ENCODE peak calls at places on chromosomes 13 and 19, in seven cellular contexts. One of them, this sample, is unnamed.

GRCh38 chr19:6108721-6109633 is 1.3 kb downstream of the RFX2 start:
- DNase-seq in K562: peak; percentile 73
- DNase-seq in endothelial cell of umbilical vein: peak; percentile 72
- DNase-seq in Panc1: no peak
- DNase-seq in breast epithelium: peak; percentile 68
- DNase-seq in HCT116: no peak
- DNase-seq in stomach: peak; percentile 32
- DNase-seq in this sample: no peak

GRCh38 chr19:43575156-43575950 is at the start of the genes PINLYP and XRCC1:
- DNase-seq in K562: peak; percentile 99
- DNase-seq in endothelial cell of umbilical vein: peak; percentile 99
- DNase-seq in Panc1: peak; percentile 81
- DNase-seq in breast epithelium: peak; percentile 98
- DNase-seq in HCT116: peak; percentile 98
- DNase-seq in stomach: peak; percentile 98
- DNase-seq in this sample: peak; percentile 88

GRCh38 chr13:111215081-111216047 is 100.3 kb downstream of the ARHGEF7 start:
- DNase-seq in K562: no peak
- DNase-seq in endothelial cell of umbilical vein: no peak
- DNase-seq in Panc1: no peak
- DNase-seq in breast epithelium: no peak
- DNase-seq in HCT116: no peak
- DNase-seq in stomach: no peak
- DNase-seq in this sample: no peak

GRCh38 chr13:71254384-71254783 is 612.6 kb downstream of the DACH1 start:
- DNase-seq in K562: no peak
- DNase-seq in endothelial cell of umbilical vein: no peak
- DNase-seq in Panc1: no peak
- DNase-seq in breast epithelium: no peak
- DNase-seq in HCT116: no peak
- DNase-seq in stomach: no peak
- DNase-seq in this sample: no peak

GRCh38 chr13:28718186-28718537 is 608 bp downstream of the SLC46A3 start:
- DNase-seq in K562: no peak
- DNase-seq in endothelial cell of umbilical vein: peak; percentile 55
- DNase-seq in Panc1: no peak
- DNase-seq in breast epithelium: no peak
- DNase-seq in HCT116: no peak
- DNase-seq in stomach: no peak
- DNase-seq in this sample: no peak

GRCh38 chr13:43469791-43470190 is 317.0 kb downstream of the ENOX1 start:
- DNase-seq in K562: no peak
- DNase-seq in endothelial cell of umbilical vein: no peak
- DNase-seq in Panc1: no peak
- DNase-seq in breast epithelium: no peak
- DNase-seq in HCT116: no peak
- DNase-seq in stomach: no peak
- DNase-seq in this sample: no peak

GRCh38 chr19:7982651-7983099 is 22.8 kb downstream of the ELAVL1 start:
- DNase-seq in K562: no peak
- DNase-seq in endothelial cell of umbilical vein: no peak
- DNase-seq in Panc1: no peak
- DNase-seq in breast epithelium: no peak
- DNase-seq in HCT116: no peak
- DNase-seq in stomach: no peak
- DNase-seq in this sample: no peak

GRCh38 chr13:112510002-112510780 is 77.8 kb downstream of the TUBGCP3 start:
- DNase-seq in K562: peak; percentile 29
- DNase-seq in endothelial cell of umbilical vein: peak; percentile 53
- DNase-seq in Panc1: no peak
- DNase-seq in breast epithelium: no peak
- DNase-seq in HCT116: peak; percentile 53
- DNase-seq in stomach: no peak
- DNase-seq in this sample: no peak

GRCh38 chr19:1942078-1942933 is 1.3 kb downstream of the CSNK1G2 start:
- DNase-seq in K562: peak; percentile 86
- DNase-seq in endothelial cell of umbilical vein: peak; percentile 81
- DNase-seq in Panc1: no peak
- DNase-seq in breast epithelium: peak; percentile 76
- DNase-seq in HCT116: no peak
- DNase-seq in stomach: peak; percentile 75
- DNase-seq in this sample: no peak

GRCh38 chr13:92196566-92197256 is 798.3 kb downstream of the GPC5 start:
- DNase-seq in K562: no peak
- DNase-seq in endothelial cell of umbilical vein: no peak
- DNase-seq in Panc1: no peak
- DNase-seq in breast epithelium: no peak
- DNase-seq in HCT116: no peak
- DNase-seq in stomach: no peak
- DNase-seq in this sample: no peak

GRCh38 chr19:16441661-16442071 is 30.1 kb downstream of the EPS15L1 start:
- DNase-seq in K562: peak; percentile 54
- DNase-seq in endothelial cell of umbilical vein: peak; percentile 38
- DNase-seq in Panc1: no peak
- DNase-seq in breast epithelium: no peak
- DNase-seq in HCT116: no peak
- DNase-seq in stomach: no peak
- DNase-seq in this sample: no peak

GRCh38 chr13:103291226-103291625 is 225.0 kb upstream of the SLC10A2 start:
- DNase-seq in K562: no peak
- DNase-seq in endothelial cell of umbilical vein: no peak
- DNase-seq in Panc1: no peak
- DNase-seq in breast epithelium: no peak
- DNase-seq in HCT116: no peak
- DNase-seq in stomach: no peak
- DNase-seq in this sample: no peak

GRCh38 chr19:2529473-2529918 is 53.6 kb downstream of the GADD45B start:
- DNase-seq in K562: peak; percentile 46
- DNase-seq in endothelial cell of umbilical vein: peak; percentile 75
- DNase-seq in Panc1: peak; percentile 87
- DNase-seq in breast epithelium: peak; percentile 68
- DNase-seq in HCT116: peak; percentile 97
- DNase-seq in stomach: no peak
- DNase-seq in this sample: no peak

GRCh38 chr13:48571121-48571901 is 38.4 kb upstream of the RCBTB2 start:
- DNase-seq in K562: no peak
- DNase-seq in endothelial cell of umbilical vein: peak; percentile 45
- DNase-seq in Panc1: no peak
- DNase-seq in breast epithelium: no peak
- DNase-seq in HCT116: no peak
- DNase-seq in stomach: no peak
- DNase-seq in this sample: no peak

GRCh38 chr13:49219647-49220034 is 497 bp upstream of the MLNR start:
- DNase-seq in K562: no peak
- DNase-seq in endothelial cell of umbilical vein: peak; percentile 15
- DNase-seq in Panc1: no peak
- DNase-seq in breast epithelium: no peak
- DNase-seq in HCT116: no peak
- DNase-seq in stomach: no peak
- DNase-seq in this sample: no peak

GRCh38 chr13:108705031-108705430 is 75.6 kb downstream of the MYO16 start:
- DNase-seq in K562: no peak
- DNase-seq in endothelial cell of umbilical vein: no peak
- DNase-seq in Panc1: no peak
- DNase-seq in breast epithelium: no peak
- DNase-seq in HCT116: no peak
- DNase-seq in stomach: no peak
- DNase-seq in this sample: no peak

GRCh38 chr13:99075268-99076191 is 97.7 kb upstream of the DOCK9 start:
- DNase-seq in K562: no peak
- DNase-seq in endothelial cell of umbilical vein: no peak
- DNase-seq in Panc1: no peak
- DNase-seq in breast epithelium: no peak
- DNase-seq in HCT116: no peak
- DNase-seq in stomach: no peak
- DNase-seq in this sample: no peak

GRCh38 chr19:45809643-45810159 is 5.4 kb downstream of the RSPH6A start:
- DNase-seq in K562: peak; percentile 71
- DNase-seq in endothelial cell of umbilical vein: peak; percentile 70
- DNase-seq in Panc1: no peak
- DNase-seq in breast epithelium: no peak
- DNase-seq in HCT116: no peak
- DNase-seq in stomach: no peak
- DNase-seq in this sample: no peak

GRCh38 chr19:9456018-9456689 is 20.8 kb upstream of the ZNF266 start:
- DNase-seq in K562: no peak
- DNase-seq in endothelial cell of umbilical vein: no peak
- DNase-seq in Panc1: no peak
- DNase-seq in breast epithelium: no peak
- DNase-seq in HCT116: no peak
- DNase-seq in stomach: no peak
- DNase-seq in this sample: no peak

GRCh38 chr19:9467161-9467560 is 31.3 kb downstream of the ZNF560 start:
- DNase-seq in K562: no peak
- DNase-seq in endothelial cell of umbilical vein: no peak
- DNase-seq in Panc1: no peak
- DNase-seq in breast epithelium: no peak
- DNase-seq in HCT116: no peak
- DNase-seq in stomach: no peak
- DNase-seq in this sample: no peak

DNA sequence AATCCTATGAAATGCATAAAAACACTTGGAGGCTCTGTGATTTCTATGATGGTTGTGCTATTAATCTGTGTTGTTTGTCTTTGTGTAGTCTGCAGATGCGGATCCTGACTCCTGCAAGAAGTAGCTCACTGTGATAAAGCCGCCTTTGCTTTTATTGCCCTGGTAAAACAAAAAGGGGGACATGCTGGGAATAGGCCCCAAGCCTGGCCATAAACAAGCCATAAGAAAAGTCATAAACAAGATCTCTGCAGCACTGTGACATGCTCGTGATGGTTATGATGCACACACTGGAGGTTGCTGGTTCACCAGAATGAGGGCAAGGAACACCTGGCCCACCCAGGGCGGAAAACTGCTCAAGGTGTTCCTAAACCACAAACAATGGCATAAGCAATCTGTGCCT is 26.6 kb upstream of the ZNF266 start:
- DNase-seq in K562: no peak
- DNase-seq in endothelial cell of umbilical vein: no peak
- DNase-seq in Panc1: no peak
- DNase-seq in breast epithelium: no peak
- DNase-seq in HCT116: no peak
- DNase-seq in stomach: no peak
- DNase-seq in this sample: no peak
- H3K9me3 ChIP-seq in K562: peaks cover under 1% of the 10 kb centered on the region
- H3K9me3 ChIP-seq in endothelial cell of umbilical vein: peaks cover 2% of the 10 kb centered on the region
- H3K9me3 ChIP-seq in Panc1: no peaks in the 10 kb centered on the region
- H3K9me3 ChIP-seq in breast epithelium: peaks cover 92% of the 10 kb centered on the region
- H3K9me3 ChIP-seq in HCT116: peaks cover 16% of the 10 kb centered on the region
- H3K9me3 ChIP-seq in stomach: peaks cover 71% of the 10 kb centered on the region
- H3K9me3 ChIP-seq in this sample: peaks cover 2% of the 10 kb centered on the region

GRCh38 chr13:76882431-76882830 is 3.8 kb downstream of the KCTD12 start:
- DNase-seq in K562: no peak
- DNase-seq in endothelial cell of umbilical vein: peak; percentile 62
- DNase-seq in Panc1: no peak
- DNase-seq in breast epithelium: no peak
- DNase-seq in HCT116: no peak
- DNase-seq in stomach: no peak
- DNase-seq in this sample: no peak
- TF ChIP-seq POLR2AphosphoS5 in K562: no peak
- TF ChIP-seq POLR2AphosphoS5 in endothelial cell of umbilical vein: no peak
- TF ChIP-seq POLR2AphosphoS5 in Panc1: no peak
- TF ChIP-seq POLR2AphosphoS5 in breast epithelium: no peak
- TF ChIP-seq POLR2AphosphoS5 in HCT116: no peak
- TF ChIP-seq POLR2AphosphoS5 in stomach: no peak
- TF ChIP-seq POLR2AphosphoS5 in this sample: no peak

DNA sequence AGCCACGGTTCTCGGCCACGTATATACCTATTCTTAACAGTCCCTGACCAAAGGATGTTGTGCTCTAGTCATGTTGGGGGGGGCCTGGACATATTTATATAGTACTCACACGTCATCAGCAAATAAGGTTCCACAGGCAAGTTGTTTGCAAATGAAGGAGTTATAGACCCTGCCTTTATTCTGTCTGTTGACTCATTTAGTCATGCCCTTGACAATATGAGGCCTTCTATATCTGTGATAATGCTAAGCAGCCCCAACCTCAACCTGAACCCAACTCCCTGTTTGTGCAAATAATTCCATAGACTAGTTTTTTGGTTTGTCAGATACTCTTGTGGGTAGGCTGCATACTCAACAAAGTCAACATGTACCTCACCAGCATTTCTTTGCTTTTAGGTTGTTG is 8.9 kb downstream of the ZNF586 start:
- DNase-seq in K562: no peak
- DNase-seq in endothelial cell of umbilical vein: no peak
- DNase-seq in Panc1: no peak
- DNase-seq in breast epithelium: no peak
- DNase-seq in HCT116: no peak
- DNase-seq in stomach: no peak
- DNase-seq in this sample: no peak
- H3K9me3 ChIP-seq in K562: peaks cover 41% of the 10 kb centered on the region
- H3K9me3 ChIP-seq in endothelial cell of umbilical vein: peaks cover 20% of the 10 kb centered on the region
- H3K9me3 ChIP-seq in Panc1: peaks cover 69% of the 10 kb centered on the region
- H3K9me3 ChIP-seq in breast epithelium: peaks cover 96% of the 10 kb centered on the region
- H3K9me3 ChIP-seq in HCT116: peaks cover 23% of the 10 kb centered on the region
- H3K9me3 ChIP-seq in stomach: peaks cover 92% of the 10 kb centered on the region
- H3K9me3 ChIP-seq in this sample: peaks cover 37% of the 10 kb centered on the region

GRCh38 chr19:11111771-11112144 is 22.5 kb downstream of the LDLR start:
- DNase-seq in K562: no peak
- DNase-seq in endothelial cell of umbilical vein: no peak
- DNase-seq in Panc1: no peak
- DNase-seq in breast epithelium: no peak
- DNase-seq in HCT116: no peak
- DNase-seq in stomach: no peak
- DNase-seq in this sample: no peak

GRCh38 chr19:11115042-11115441 is 25.8 kb downstream of the LDLR start:
- DNase-seq in K562: no peak
- DNase-seq in endothelial cell of umbilical vein: no peak
- DNase-seq in Panc1: no peak
- DNase-seq in breast epithelium: no peak
- DNase-seq in HCT116: no peak
- DNase-seq in stomach: no peak
- DNase-seq in this sample: no peak

GRCh38 chr19:11113140-11113708 is 24.0 kb downstream of the LDLR start:
- DNase-seq in K562: no peak
- DNase-seq in endothelial cell of umbilical vein: no peak
- DNase-seq in Panc1: no peak
- DNase-seq in breast epithelium: no peak
- DNase-seq in HCT116: no peak
- DNase-seq in stomach: no peak
- DNase-seq in this sample: no peak

GRCh38 chr19:11115895-11116446 is 26.7 kb downstream of the LDLR start:
- DNase-seq in K562: no peak
- DNase-seq in endothelial cell of umbilical vein: no peak
- DNase-seq in Panc1: no peak
- DNase-seq in breast epithelium: no peak
- DNase-seq in HCT116: no peak
- DNase-seq in stomach: no peak
- DNase-seq in this sample: no peak

GRCh38 chr19:11116507-11116906 is 27.2 kb downstream of the LDLR start:
- DNase-seq in K562: no peak
- DNase-seq in endothelial cell of umbilical vein: no peak
- DNase-seq in Panc1: no peak
- DNase-seq in breast epithelium: no peak
- DNase-seq in HCT116: no peak
- DNase-seq in stomach: no peak
- DNase-seq in this sample: no peak
- TF ChIP-seq POLR2AphosphoS5 in K562: peak; percentile 32
- TF ChIP-seq POLR2AphosphoS5 in endothelial cell of umbilical vein: no peak
- TF ChIP-seq POLR2AphosphoS5 in Panc1: no peak
- TF ChIP-seq POLR2AphosphoS5 in breast epithelium: no peak
- TF ChIP-seq POLR2AphosphoS5 in HCT116: no peak
- TF ChIP-seq POLR2AphosphoS5 in stomach: no peak
- TF ChIP-seq POLR2AphosphoS5 in this sample: no peak

GRCh38 chr19:30529876-30530275 is 157.7 kb downstream of the ZNF536 start:
- DNase-seq in K562: no peak
- DNase-seq in endothelial cell of umbilical vein: no peak
- DNase-seq in Panc1: no peak
- DNase-seq in breast epithelium: no peak
- DNase-seq in HCT116: no peak
- DNase-seq in stomach: no peak
- DNase-seq in this sample: no peak
- H3K9me3 ChIP-seq in K562: no peaks in the 10 kb centered on the region
- H3K9me3 ChIP-seq in endothelial cell of umbilical vein: peaks cover 8% of the 10 kb centered on the region
- H3K9me3 ChIP-seq in Panc1: no peaks in the 10 kb centered on the region
- H3K9me3 ChIP-seq in breast epithelium: no peaks in the 10 kb centered on the region
- H3K9me3 ChIP-seq in HCT116: no peaks in the 10 kb centered on the region
- H3K9me3 ChIP-seq in stomach: no peaks in the 10 kb centered on the region
- H3K9me3 ChIP-seq in this sample: no peaks in the 10 kb centered on the region